ENCODE peak calls at places on chromosomes 3 and 15, in seven cellular contexts. One of them, this sample, is unnamed.

GRCh38 chr15:49814709-49815108 is 193.9 kb downstream of the DTWD1 start:
- DNase-seq in activated naive CD4-positive, alpha-beta T cell treated with anti-CD3 and anti-CD28 coated beads for 36 hours: no peak
- DNase-seq in AG20443: no peak
- DNase-seq in GM03348: no peak
- DNase-seq in AG09319: no peak
- DNase-seq in T follicular helper cell: no peak
- DNase-seq in mesothelial cell of epicardium: no peak
- DNase-seq in this sample: no peak

GRCh38 chr15:69061414-69061842 is 46.9 kb downstream of the NOX5 start:
- DNase-seq in mesothelial cell of epicardium: no peak
- DNase-seq in GM03348: no peak
- DNase-seq in T follicular helper cell: no peak
- DNase-seq in activated naive CD4-positive, alpha-beta T cell treated with anti-CD3 and anti-CD28 coated beads for 36 hours: no peak
- DNase-seq in AG20443: no peak
- DNase-seq in AG09319: no peak
- DNase-seq in this sample: no peak

GRCh38 chr3:27357665-27358258 is 11.4 kb downstream of the NEK10 start:
- DNase-seq in AG20443: peak
- DNase-seq in T follicular helper cell: peak
- DNase-seq in activated naive CD4-positive, alpha-beta T cell treated with anti-CD3 and anti-CD28 coated beads for 36 hours: peak
- DNase-seq in mesothelial cell of epicardium: peak
- DNase-seq in AG09319: no peak
- DNase-seq in GM03348: peak
- DNase-seq in this sample: peak

GRCh38 chr3:124768812-124769211 is 38.6 kb downstream of the UMPS start:
- DNase-seq in mesothelial cell of epicardium: no peak
- DNase-seq in AG09319: no peak
- DNase-seq in T follicular helper cell: no peak
- DNase-seq in GM03348: peak
- DNase-seq in activated naive CD4-positive, alpha-beta T cell treated with anti-CD3 and anti-CD28 coated beads for 36 hours: peak
- DNase-seq in AG20443: peak
- DNase-seq in this sample: no peak

GRCh38 chr3:197298341-197298857 is at the start of gene DLG1:
- DNase-seq in GM03348: peak
- DNase-seq in AG20443: peak
- DNase-seq in T follicular helper cell: peak
- DNase-seq in mesothelial cell of epicardium: peak
- DNase-seq in activated naive CD4-positive, alpha-beta T cell treated with anti-CD3 and anti-CD28 coated beads for 36 hours: peak
- DNase-seq in AG09319: peak
- DNase-seq in this sample: peak

GRCh38 chr3:129282727-129283327 is 4.2 kb downstream of the HMCES start:
- DNase-seq in mesothelial cell of epicardium: no peak
- DNase-seq in activated naive CD4-positive, alpha-beta T cell treated with anti-CD3 and anti-CD28 coated beads for 36 hours: peak
- DNase-seq in AG09319: no peak
- DNase-seq in T follicular helper cell: no peak
- DNase-seq in GM03348: peak
- DNase-seq in AG20443: peak
- DNase-seq in this sample: no peak

GRCh38 chr15:81957698-81958097 is 88.1 kb downstream of the MEX3B start:
- DNase-seq in mesothelial cell of epicardium: no peak
- DNase-seq in AG20443: no peak
- DNase-seq in GM03348: no peak
- DNase-seq in activated naive CD4-positive, alpha-beta T cell treated with anti-CD3 and anti-CD28 coated beads for 36 hours: no peak
- DNase-seq in T follicular helper cell: no peak
- DNase-seq in AG09319: no peak
- DNase-seq in this sample: no peak

GRCh38 chr15:95812491-95812890 is 518.0 kb upstream of the NR2F2 start:
- DNase-seq in activated naive CD4-positive, alpha-beta T cell treated with anti-CD3 and anti-CD28 coated beads for 36 hours: no peak
- DNase-seq in AG20443: no peak
- DNase-seq in AG09319: no peak
- DNase-seq in GM03348: no peak
- DNase-seq in mesothelial cell of epicardium: no peak
- DNase-seq in T follicular helper cell: no peak
- DNase-seq in this sample: no peak

GRCh38 chr3:159605776-159606175 is 382.9 kb upstream of the IL12A start:
- DNase-seq in T follicular helper cell: no peak
- DNase-seq in AG09319: no peak
- DNase-seq in GM03348: no peak
- DNase-seq in mesothelial cell of epicardium: no peak
- DNase-seq in activated naive CD4-positive, alpha-beta T cell treated with anti-CD3 and anti-CD28 coated beads for 36 hours: no peak
- DNase-seq in AG20443: no peak
- DNase-seq in this sample: no peak

GRCh38 chr3:156474560-156475389 is 80.1 kb downstream of the SSR3 start:
- DNase-seq in mesothelial cell of epicardium: no peak
- DNase-seq in T follicular helper cell: no peak
- DNase-seq in AG20443: no peak
- DNase-seq in AG09319: no peak
- DNase-seq in activated naive CD4-positive, alpha-beta T cell treated with anti-CD3 and anti-CD28 coated beads for 36 hours: peak
- DNase-seq in GM03348: no peak
- DNase-seq in this sample: no peak

GRCh38 chr3:73432021-73432722 is 192.6 kb downstream of the PDZRN3 start:
- DNase-seq in GM03348: peak
- DNase-seq in T follicular helper cell: no peak
- DNase-seq in activated naive CD4-positive, alpha-beta T cell treated with anti-CD3 and anti-CD28 coated beads for 36 hours: peak
- DNase-seq in mesothelial cell of epicardium: no peak
- DNase-seq in AG20443: peak
- DNase-seq in AG09319: no peak
- DNase-seq in this sample: no peak

GRCh38 chr3:128619146-128619890 is 31.3 kb downstream of the RPN1 start:
- DNase-seq in mesothelial cell of epicardium: no peak
- DNase-seq in T follicular helper cell: no peak
- DNase-seq in GM03348: peak
- DNase-seq in AG20443: peak
- DNase-seq in activated naive CD4-positive, alpha-beta T cell treated with anti-CD3 and anti-CD28 coated beads for 36 hours: peak
- DNase-seq in AG09319: no peak
- DNase-seq in this sample: no peak

GRCh38 chr3:171840484-171840830 is 2.7 kb upstream of the TMEM212 start:
- DNase-seq in AG20443: no peak
- DNase-seq in AG09319: no peak
- DNase-seq in mesothelial cell of epicardium: no peak
- DNase-seq in GM03348: no peak
- DNase-seq in activated naive CD4-positive, alpha-beta T cell treated with anti-CD3 and anti-CD28 coated beads for 36 hours: no peak
- DNase-seq in T follicular helper cell: no peak
- DNase-seq in this sample: no peak

GRCh38 chr3:37734886-37735285 is 126.8 kb upstream of the CTDSPL start:
- DNase-seq in AG20443: no peak
- DNase-seq in T follicular helper cell: no peak
- DNase-seq in mesothelial cell of epicardium: no peak
- DNase-seq in AG09319: no peak
- DNase-seq in activated naive CD4-positive, alpha-beta T cell treated with anti-CD3 and anti-CD28 coated beads for 36 hours: no peak
- DNase-seq in GM03348: no peak
- DNase-seq in this sample: no peak

GRCh38 chr3:150407818-150408231 is 273 bp upstream of the TSC22D2 start:
- DNase-seq in AG20443: no peak
- DNase-seq in T follicular helper cell: peak
- DNase-seq in mesothelial cell of epicardium: no peak
- DNase-seq in GM03348: no peak
- DNase-seq in activated naive CD4-positive, alpha-beta T cell treated with anti-CD3 and anti-CD28 coated beads for 36 hours: no peak
- DNase-seq in AG09319: no peak
- DNase-seq in this sample: no peak

GRCh38 chr3:153163349-153164008 is 1.5 kb downstream of the RAP2B start:
- DNase-seq in AG09319: no peak
- DNase-seq in mesothelial cell of epicardium: no peak
- DNase-seq in activated naive CD4-positive, alpha-beta T cell treated with anti-CD3 and anti-CD28 coated beads for 36 hours: no peak
- DNase-seq in AG20443: peak
- DNase-seq in GM03348: peak
- DNase-seq in T follicular helper cell: no peak
- DNase-seq in this sample: no peak

GRCh38 chr15:98562361-98562791 is 86.0 kb upstream of the IGF1R start:
- DNase-seq in AG20443: no peak
- DNase-seq in AG09319: no peak
- DNase-seq in mesothelial cell of epicardium: no peak
- DNase-seq in T follicular helper cell: no peak
- DNase-seq in activated naive CD4-positive, alpha-beta T cell treated with anti-CD3 and anti-CD28 coated beads for 36 hours: no peak
- DNase-seq in GM03348: no peak
- DNase-seq in this sample: no peak

GRCh38 chr15:25762015-25762662 is 101.0 kb downstream of the ATP10A start:
- DNase-seq in AG09319: no peak
- DNase-seq in AG20443: no peak
- DNase-seq in mesothelial cell of epicardium: no peak
- DNase-seq in T follicular helper cell: no peak
- DNase-seq in GM03348: no peak
- DNase-seq in activated naive CD4-positive, alpha-beta T cell treated with anti-CD3 and anti-CD28 coated beads for 36 hours: no peak
- DNase-seq in this sample: no peak

GRCh38 chr3:127068871-127069270 is 86.0 kb downstream of the PLXNA1 start:
- DNase-seq in T follicular helper cell: no peak
- DNase-seq in activated naive CD4-positive, alpha-beta T cell treated with anti-CD3 and anti-CD28 coated beads for 36 hours: no peak
- DNase-seq in mesothelial cell of epicardium: no peak
- DNase-seq in AG20443: no peak
- DNase-seq in GM03348: no peak
- DNase-seq in AG09319: no peak
- DNase-seq in this sample: peak

This sample was measured in left lung.